ENCODE peak calls at places on chromosome 7, in six cellular contexts. L, F, E, D, B and W are unnamed samples.
A peak's percentile ranks its signal among the peaks of the same experiment; 100 is the strongest.

GRCh38 chr7:25653412-25653811 is 425.1 kb upstream of the NPVF start:
- DNase-seq in L (no peak), F (no peak), E (no peak), D (no peak), B (no peak), W (no peak)

GRCh38 chr7:69597278-69598076 is 798 bp upstream of the AUTS2 start:
- DNase-seq in L (peak; percentile 57), F (peak; percentile 51), E (peak; percentile 72), D (no peak), B (no peak), W (no peak)

GRCh38 chr7:21425290-21425689 is 2.6 kb upstream of the SP4 start:
- DNase-seq in L (no peak), F (no peak), E (no peak), D (no peak), B (no peak), W (no peak)

GRCh38 chr7:141944811-141945210 is 2.0 kb downstream of the CLEC5A start:
- DNase-seq in L (no peak), F (no peak), E (no peak), D (no peak), B (no peak), W (no peak)

GRCh38 chr7:157502701-157503111 is 165.9 kb downstream of the DNAJB6 start:
- DNase-seq in L (no peak), F (no peak), E (peak; percentile 46), D (no peak), B (no peak), W (no peak)

GRCh38 chr7:148204639-148205292 is 385.8 kb upstream of the C7orf33 start:
- DNase-seq in L (no peak), F (no peak), E (no peak), D (no peak), B (no peak), W (no peak)

GRCh38 chr7:44051611-44052220 is 7.2 kb downstream of the DBNL start:
- DNase-seq in L (no peak), F (no peak), E (peak; percentile 26), D (no peak), B (no peak), W (no peak)

GRCh38 chr7:510061-510481 is 9.6 kb downstream of the PDGFA start:
- DNase-seq in L (no peak), F (no peak), E (peak; percentile 65), D (no peak), B (no peak), W (no peak)

GRCh38 chr7:146635200-146636032 is 518.8 kb downstream of the CNTNAP2 start:
- DNase-seq in L (no peak), F (peak; percentile 63), E (no peak), D (no peak), B (no peak), W (no peak)

GRCh38 chr7:38932509-38933168 is 23.6 kb upstream of the VPS41 start:
- DNase-seq in L (peak; percentile 45), F (peak; percentile 82), E (peak; percentile 83), D (peak; percentile 1), B (peak; percentile 34), W (no peak)

GRCh38 chr7:121398246-121398645 is 2.1 kb upstream of the FAM3C start:
- DNase-seq in L (peak; percentile 18), F (peak; percentile 43), E (no peak), D (no peak), B (no peak), W (no peak)